ENCODE peak calls at places on chromosomes 3 and 15, in nine cellular contexts. H, B, T, L, F, J, Y, S and G are unnamed samples.

GRCh38 chr15:48644498-48644826 is 1.0 kb downstream of the FBN1 start:
- DNase-seq in F (no peak), J (no peak), Y (no peak), L (no peak), H (peak; percentile 47), S (no peak), T (no peak), B (no peak), G (no peak)

GRCh38 chr15:67825880-67826716 is 789 bp downstream of the SKOR1 start:
- DNase-seq in B (no peak), J (no peak), S (no peak), Y (no peak), T (no peak), F (no peak), H (no peak), L (no peak), G (no peak)

GRCh38 chr15:59250249-59250648 is 43.6 kb downstream of the LDHAL6B start:
- DNase-seq in F (no peak), Y (no peak), S (no peak), J (no peak), T (no peak), L (no peak), H (no peak), B (no peak), G (no peak)

GRCh38 chr3:21750831-21751391 is at the start of gene ZNF385D:
- DNase-seq in B (no peak), F (peak; percentile 7), Y (no peak), J (no peak), T (no peak), H (peak; percentile 88), L (no peak), S (no peak), G (no peak)

GRCh38 chr3:48301814-48302194 is 31.7 kb downstream of the SPINK8 start:
- DNase-seq in F (peak; percentile 17), T (peak; percentile 43), S (peak; percentile 41), B (peak; percentile 4), Y (no peak), L (peak; percentile 26), H (peak; percentile 44), J (peak; percentile 52), G (no peak)

GRCh38 chr3:76065975-76066374 is 280.6 kb upstream of the ZNF717 start:
- DNase-seq in T (no peak), S (no peak), B (no peak), L (no peak), Y (no peak), J (no peak), H (peak; percentile 38), F (no peak), G (peak; percentile 45)

GRCh38 chr3:177337548-177338331 is 140.5 kb upstream of the TBL1XR1 start:
- DNase-seq in L (peak; percentile 66), J (peak; percentile 91), B (peak; percentile 40), H (peak; percentile 88), F (no peak), T (no peak), Y (no peak), S (peak; percentile 77), G (no peak)

GRCh38 chr3:5190147-5190791 is 2.8 kb downstream of the EDEM1 start:
- DNase-seq in S (no peak), B (no peak), J (peak; percentile 65), H (no peak), T (no peak), L (no peak), F (no peak), Y (no peak), G (no peak)

GRCh38 chr3:105377716-105378115 is 11.0 kb downstream of the ALCAM start:
- DNase-seq in L (no peak), B (no peak), T (no peak), S (no peak), H (no peak), Y (no peak), F (no peak), J (no peak), G (no peak)

GRCh38 chr3:148084931-148085330 is 612.8 kb upstream of the AGTR1 start:
- DNase-seq in J (no peak), H (no peak), L (no peak), S (no peak), B (no peak), T (no peak), F (no peak), Y (no peak), G (no peak)

GRCh38 chr3:71444028-71444860 is 139.3 kb downstream of the FOXP1 start:
- DNase-seq in T (no peak), S (peak; percentile 80), H (peak; percentile 88), F (peak; percentile 36), L (peak; percentile 42), J (peak; percentile 80), Y (peak; percentile 62), B (peak; percentile 72), G (peak; percentile 79)

GRCh38 chr3:6444888-6445658 is 415.8 kb upstream of the GRM7 start:
- DNase-seq in Y (no peak), J (no peak), H (peak; percentile 5), B (no peak), F (no peak), S (no peak), L (no peak), T (no peak), G (no peak)

GRCh38 chr15:99704444-99704838 is 28.8 kb downstream of the LYSMD4 start:
- DNase-seq in J (peak; percentile 48), Y (no peak), H (peak; percentile 80), S (peak; percentile 31), L (no peak), T (peak; percentile 69), F (no peak), B (peak; percentile 20), G (peak; percentile 60)

GRCh38 chr15:49460411-49460941 is 37.4 kb downstream of the FGF7 start:
- DNase-seq in L (no peak), F (no peak), T (no peak), Y (no peak), J (no peak), H (no peak), S (no peak), B (no peak), G (no peak)

GRCh38 chr3:21654662-21655061 is 96.3 kb downstream of the ZNF385D start:
- DNase-seq in Y (no peak), S (no peak), H (peak; percentile 91), T (no peak), L (no peak), J (no peak), F (no peak), B (no peak), G (no peak)

GRCh38 chr3:118968111-118968510 is 66.5 kb downstream of the IGSF11 start:
- DNase-seq in L (no peak), H (no peak), S (no peak), T (no peak), Y (no peak), B (no peak), J (no peak), F (no peak), G (no peak)

GRCh38 chr3:63863150-63864007 is at the start of the genes ATXN7 and THOC7:
- DNase-seq in J (peak; percentile 56), F (peak; percentile 61), T (peak; percentile 54), L (peak; percentile 53), H (peak; percentile 54), Y (peak; percentile 77), S (peak; percentile 70), B (peak; percentile 64), G (no peak)

GRCh38 chr3:159724627-159725026 is 264.0 kb upstream of the IL12A start:
- DNase-seq in T (no peak), B (no peak), J (no peak), L (no peak), S (no peak), Y (no peak), F (no peak), H (peak; percentile 45), G (no peak)

GRCh38 chr3:178618197-178618596 is 82.0 kb downstream of the KCNMB2 start:
- DNase-seq in H (no peak), S (no peak), B (no peak), J (no peak), F (no peak), L (no peak), Y (no peak), T (no peak), G (no peak)

GRCh38 chr3:84946240-84946639 is 12.5 kb upstream of the CADM2 start:
- DNase-seq in L (no peak), T (no peak), S (no peak), B (no peak), J (no peak), F (no peak), Y (no peak), H (no peak), G (no peak)

GRCh38 chr15:81809543-81809942 is 236.3 kb downstream of the MEX3B start:
- DNase-seq in Y (no peak), F (no peak), B (no peak), S (peak; percentile 20), H (no peak), T (peak; percentile 70), L (no peak), J (peak; percentile 18), G (no peak)

GRCh38 chr3:54817628-54818027 is 110.2 kb downstream of the LRTM1 start:
- DNase-seq in F (no peak), L (no peak), H (peak; percentile 79), Y (no peak), B (no peak), S (no peak), T (no peak), J (no peak), G (no peak)

GRCh38 chr15:57234156-57234555 is 142.1 kb upstream of the CGNL1 start:
- DNase-seq in H (no peak), B (no peak), Y (no peak), T (no peak), S (no peak), J (no peak), F (no peak), L (no peak), G (no peak)

GRCh38 chr3:42519568-42519962 is 17.1 kb downstream of the VIPR1 start:
- DNase-seq in L (no peak), Y (no peak), F (no peak), S (no peak), J (peak; percentile 45), H (no peak), B (no peak), T (no peak), G (no peak)

GRCh38 chr15:101042320-101042719 is 123.2 kb downstream of the LRRK1 start:
- DNase-seq in Y (no peak), S (no peak), T (no peak), L (no peak), F (no peak), J (no peak), B (no peak), H (no peak), G (no peak)

GRCh38 chr15:101613130-101614000 is 38.8 kb downstream of the TM2D3 start:
- DNase-seq in S (no peak), T (peak; percentile 42), F (no peak), L (no peak), B (no peak), J (no peak), H (peak; percentile 17), Y (no peak), G (no peak)

GRCh38 chr3:138861755-138862333 is 27.1 kb upstream of the PIK3CB start:
- DNase-seq in H (peak; percentile 83), F (peak; percentile 76), S (no peak), B (no peak), T (no peak), L (no peak), J (no peak), Y (no peak), G (peak; percentile 33)

GRCh38 chr3:131501949-131502348 is 822 bp downstream of the MRPL3 start:
- DNase-seq in H (no peak), T (peak; percentile 11), Y (no peak), B (no peak), F (no peak), L (no peak), S (no peak), J (no peak), G (no peak)

GRCh38 chr3:50233176-50233575 is 2.8 kb upstream of the GNAI2 start:
- DNase-seq in S (no peak), L (no peak), H (no peak), F (no peak), B (no peak), J (no peak), Y (no peak), T (no peak), G (no peak)

GRCh38 chr15:89167267-89168176 is 53.9 kb downstream of the RLBP1 start:
- DNase-seq in T (no peak), J (peak; percentile 82), H (peak; percentile 94), B (no peak), F (peak; percentile 42), S (peak; percentile 44), L (peak; percentile 67), Y (no peak), G (peak; percentile 65)